ENCODE peak calls at places on chromosomes 7 and 10, in five cellular contexts. One of them, this sample, is unnamed.
A peak's percentile ranks its signal among the peaks of the same experiment; 100 is the strongest.

GRCh38 chr10:113751116-113751728 is at the start of gene PLEKHS1:
- DNase-seq in A549: no peak
- DNase-seq in ovary: no peak
- DNase-seq in HepG2: no peak
- DNase-seq in vagina: no peak
- DNase-seq in this sample: no peak

GRCh38 chr7:45567713-45568112 is 6.5 kb upstream of the ADCY1 start:
- DNase-seq in A549: no peak
- DNase-seq in ovary: no peak
- DNase-seq in HepG2: no peak
- DNase-seq in vagina: no peak
- DNase-seq in this sample: no peak

GRCh38 chr7:25862254-25862992 is 289.6 kb upstream of the NFE2L3 start:
- DNase-seq in A549: peak; percentile 100
- DNase-seq in ovary: peak; percentile 87
- DNase-seq in HepG2: peak; percentile 56
- DNase-seq in vagina: peak; percentile 96
- DNase-seq in this sample: peak; percentile 100

GRCh38 chr10:97888641-97889262 is 39.1 kb downstream of the GOLGA7B start:
- DNase-seq in A549: peak; percentile 74
- DNase-seq in ovary: no peak
- DNase-seq in HepG2: no peak
- DNase-seq in vagina: no peak
- DNase-seq in this sample: no peak

GRCh38 chr7:81501220-81501619 is 268.6 kb downstream of the HGF start:
- DNase-seq in A549: peak; percentile 50
- DNase-seq in ovary: no peak
- DNase-seq in HepG2: no peak
- DNase-seq in vagina: no peak
- DNase-seq in this sample: no peak

GRCh38 chr7:76368190-76368589 is 9.4 kb upstream of the YWHAG start:
- DNase-seq in A549: no peak
- DNase-seq in ovary: no peak
- DNase-seq in HepG2: no peak
- DNase-seq in vagina: no peak
- DNase-seq in this sample: no peak

GRCh38 chr10:66803174-66803573 is 122.7 kb upstream of the LRRTM3 start:
- DNase-seq in A549: no peak
- DNase-seq in ovary: no peak
- DNase-seq in HepG2: no peak
- DNase-seq in vagina: no peak
- DNase-seq in this sample: no peak

GRCh38 chr10:63697956-63698814 is 177.0 kb downstream of the REEP3 start:
- DNase-seq in A549: no peak
- DNase-seq in ovary: no peak
- DNase-seq in HepG2: no peak
- DNase-seq in vagina: no peak
- DNase-seq in this sample: no peak

GRCh38 chr7:146414373-146414772 is 297.8 kb downstream of the CNTNAP2 start:
- DNase-seq in A549: no peak
- DNase-seq in ovary: no peak
- DNase-seq in HepG2: no peak
- DNase-seq in vagina: no peak
- DNase-seq in this sample: no peak

GRCh38 chr7:23332881-23333612 is 33.9 kb downstream of the MALSU1 start:
- DNase-seq in A549: peak; percentile 65
- DNase-seq in ovary: peak; percentile 45
- DNase-seq in HepG2: no peak
- DNase-seq in vagina: no peak
- DNase-seq in this sample: no peak

GRCh38 chr7:137909042-137909441 is 62.3 kb upstream of the DGKI start:
- DNase-seq in A549: no peak
- DNase-seq in ovary: peak; percentile 58
- DNase-seq in HepG2: no peak
- DNase-seq in vagina: no peak
- DNase-seq in this sample: no peak

GRCh38 chr7:30285531-30286284 is 1.3 kb downstream of the ZNRF2 start:
- DNase-seq in A549: peak; percentile 59
- DNase-seq in ovary: peak; percentile 57
- DNase-seq in HepG2: peak; percentile 34
- DNase-seq in vagina: no peak
- DNase-seq in this sample: peak; percentile 26

GRCh38 chr7:106514887-106515286 is 146.1 kb downstream of the CCDC71L start:
- DNase-seq in A549: no peak
- DNase-seq in ovary: no peak
- DNase-seq in HepG2: no peak
- DNase-seq in vagina: no peak
- DNase-seq in this sample: no peak

GRCh38 chr10:104734408-104734807 is 93.3 kb downstream of the SORCS3 start:
- DNase-seq in A549: no peak
- DNase-seq in ovary: no peak
- DNase-seq in HepG2: no peak
- DNase-seq in vagina: no peak
- DNase-seq in this sample: no peak
- TF ChIP-seq CTCF in A549: no peak
- TF ChIP-seq CTCF in ovary: no peak
- TF ChIP-seq CTCF in HepG2: no peak
- TF ChIP-seq CTCF in vagina: no peak
- TF ChIP-seq CTCF in this sample: no peak

GRCh38 chr10:86711237-86711956 is 43.1 kb downstream of the LDB3 start:
- DNase-seq in A549: peak; percentile 90
- DNase-seq in ovary: peak; percentile 94
- DNase-seq in HepG2: peak; percentile 62
- DNase-seq in vagina: no peak
- DNase-seq in this sample: peak; percentile 76
- TF ChIP-seq POLR2A in A549: peak; percentile 58
- TF ChIP-seq POLR2A in ovary: peak; percentile 75
- TF ChIP-seq POLR2A in HepG2: peak; percentile 20
- TF ChIP-seq POLR2A in vagina: peak; percentile 58
- TF ChIP-seq POLR2A in this sample: peak; percentile 85

DNA sequence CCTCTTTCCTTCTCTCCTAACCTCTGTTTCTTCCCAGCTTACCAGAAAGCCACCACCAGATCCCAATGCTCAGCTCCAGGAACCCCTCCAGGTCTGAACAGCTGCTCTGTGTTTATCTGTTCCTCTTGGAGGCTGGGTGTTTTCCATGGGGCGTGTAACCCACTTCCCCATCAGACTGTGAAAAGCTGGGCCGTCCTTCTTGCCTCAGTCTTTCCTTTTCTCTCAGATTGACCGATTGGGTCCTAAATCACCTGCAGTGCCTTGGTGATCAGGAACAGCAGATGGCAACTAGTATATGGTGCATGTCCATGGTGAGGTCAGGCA is 4.8 kb downstream of the SH3PXD2A start:
- DNase-seq in A549: no peak
- DNase-seq in ovary: no peak
- DNase-seq in HepG2: no peak
- DNase-seq in vagina: no peak
- DNase-seq in this sample: no peak
- H3K4me1 ChIP-seq in A549: peaks cover 12% of the 10 kb centered on the region
- H3K4me1 ChIP-seq in ovary: peaks cover 27% of the 10 kb centered on the region
- H3K4me1 ChIP-seq in HepG2: peaks cover 80% of the 10 kb centered on the region
- H3K4me1 ChIP-seq in vagina: peaks cover 89% of the 10 kb centered on the region
- H3K4me1 ChIP-seq in this sample: peaks cover 69% of the 10 kb centered on the region

GRCh38 chr10:43362191-43362839 is 9.1 kb upstream of the FXYD4 start:
- DNase-seq in A549: peak; percentile 97
- DNase-seq in ovary: peak; percentile 98
- DNase-seq in HepG2: no peak
- DNase-seq in vagina: peak; percentile 91
- DNase-seq in this sample: peak; percentile 79
- TF ChIP-seq CTCF in A549: peak; percentile 50
- TF ChIP-seq CTCF in ovary: peak; percentile 36
- TF ChIP-seq CTCF in HepG2: no peak
- TF ChIP-seq CTCF in vagina: no peak
- TF ChIP-seq CTCF in this sample: no peak

GRCh38 chr7:20222219-20222828 is 5.1 kb upstream of the MACC1 start:
- DNase-seq in A549: no peak
- DNase-seq in ovary: no peak
- DNase-seq in HepG2: no peak
- DNase-seq in vagina: no peak
- DNase-seq in this sample: no peak

GRCh38 chr7:20219062-20219445 is 1.9 kb upstream of the MACC1 start:
- DNase-seq in A549: no peak
- DNase-seq in ovary: no peak
- DNase-seq in HepG2: no peak
- DNase-seq in vagina: no peak
- DNase-seq in this sample: no peak

GRCh38 chr7:20220824-20221547 is 3.8 kb upstream of the MACC1 start:
- DNase-seq in A549: no peak
- DNase-seq in ovary: no peak
- DNase-seq in HepG2: no peak
- DNase-seq in vagina: no peak
- DNase-seq in this sample: no peak

GRCh38 chr7:20219446-20220292 is 2.5 kb upstream of the MACC1 start:
- DNase-seq in A549: peak; percentile 39
- DNase-seq in ovary: no peak
- DNase-seq in HepG2: peak; percentile 99
- DNase-seq in vagina: no peak
- DNase-seq in this sample: peak; percentile 16

DNA sequence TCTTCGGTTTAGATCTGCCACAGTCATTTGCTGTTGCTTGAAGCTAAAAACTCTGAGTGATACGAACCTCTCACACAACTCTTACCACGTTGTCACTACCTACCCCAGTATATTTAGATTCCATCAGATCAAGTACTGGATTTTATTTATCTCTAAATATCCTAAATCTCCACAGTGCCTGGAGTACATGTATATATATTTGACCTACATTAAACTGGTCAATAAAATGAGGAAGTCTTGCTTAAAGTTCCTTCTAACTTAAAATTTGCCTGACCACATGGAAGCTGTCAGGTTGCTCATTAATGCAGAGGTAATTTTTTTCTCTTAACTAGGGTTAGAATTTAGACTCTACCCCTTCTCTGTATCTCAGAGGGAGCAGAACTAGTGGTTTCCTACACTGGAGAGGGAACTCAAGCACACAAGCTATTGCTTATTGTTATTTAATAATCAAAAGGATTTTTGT is 3.1 kb upstream of the MACC1 start:
- DNase-seq in A549: no peak
- DNase-seq in ovary: no peak
- DNase-seq in HepG2: no peak
- DNase-seq in vagina: no peak
- DNase-seq in this sample: no peak
- TF ChIP-seq POLR2A in A549: no peak
- TF ChIP-seq POLR2A in ovary: no peak
- TF ChIP-seq POLR2A in HepG2: peak; percentile 45
- TF ChIP-seq POLR2A in vagina: no peak
- TF ChIP-seq POLR2A in this sample: no peak